ENCODE peak calls at places on chromosomes 16 and 17, in seven cellular contexts. M is activated CD4-positive, CD25-positive, alpha-beta regulatory T cell; B is AG09319; I is HS-5; A is stimulated activated CD8-positive, alpha-beta memory T cell treated with anti-CD3 and anti-CD28 coated beads, Interleukin-4, amount 100 ng/mL, for 24 hours; S is stimulated activated CD4-positive, alpha-beta T cell treated with anti-CD3 and anti-CD28 coated beads, TNF-alpha, amount 100 ng/mL, for 1 hour; P is upper lobe of right lung. J is an unnamed sample.

GRCh38 chr16:49281843-49282642 is 405 bp upstream of the CBLN1 start:
- DNase-seq in M (no peak), B (no peak), I (no peak), A (peak), S (no peak), P (peak), J (peak)

GRCh38 chr16:4392382-4393242 is 21.0 kb downstream of the VASN start:
- DNase-seq in M (no peak), B (peak), I (peak), A (no peak), S (no peak), P (no peak), J (peak)

GRCh38 chr16:75250089-75250808 is 1.2 kb downstream of the BCAR1 start:
- DNase-seq in M (no peak), B (no peak), I (no peak), A (no peak), S (no peak), P (peak), J (no peak)

GRCh38 chr17:63247706-63248105 is 198.4 kb downstream of the CYB561 start:
- DNase-seq in M (no peak), B (no peak), I (no peak), A (no peak), S (no peak), P (no peak), J (no peak)

GRCh38 chr17:50680126-50680525 is 27.6 kb downstream of the ANKRD40 start:
- DNase-seq in M (no peak), B (no peak), I (no peak), A (no peak), S (no peak), P (peak), J (no peak)

GRCh38 chr16:87560428-87561199 is 41.7 kb upstream of the JPH3 start:
- DNase-seq in M (no peak), B (no peak), I (no peak), A (no peak), S (no peak), P (peak), J (no peak)

GRCh38 chr16:67703626-67704025 is 15.5 kb downstream of the GFOD2 start:
- DNase-seq in M (no peak), B (no peak), I (no peak), A (no peak), S (no peak), P (no peak), J (no peak)

GRCh38 chr17:63816669-63817068 is 10.6 kb upstream of the PSMC5 start:
- DNase-seq in M (no peak), B (no peak), I (no peak), A (no peak), S (no peak), P (no peak), J (no peak)